ENCODE peak calls at places on chromosomes 12 and 14, in ten cellular contexts. A is HFF-Myc, O is IMR-90, K is RWPE2, P is A673, S is fibroblast of lung, U is adipocyte, H is GM23248, V is mammary epithelial cell, Q is choroid plexus epithelial cell. M is an unnamed sample.

GRCh38 chr12:16385779-16386646 is 38.6 kb downstream of the MGST1 start:
- DNase-seq in A (peak; percentile 41), O (peak; percentile 70), K (no peak), P (peak; percentile 91), S (peak; percentile 75), U (peak; percentile 29), H (peak; percentile 81), V (peak; percentile 44), Q (peak; percentile 77), M (peak; percentile 31)

GRCh38 chr14:64953310-64953654 is 10.7 kb upstream of the GPX2 start:
- DNase-seq in A (no peak), O (no peak), K (no peak), P (no peak), S (no peak), U (no peak), H (no peak), V (no peak), Q (no peak), M (no peak)

GRCh38 chr12:19833775-19834501 is 394.6 kb downstream of the AEBP2 start:
- DNase-seq in A (no peak), O (peak; percentile 8), K (no peak), P (peak; percentile 19), S (peak; percentile 76), U (peak; percentile 67), H (peak; percentile 52), V (peak; percentile 52), Q (peak; percentile 86), M (peak; percentile 60)

GRCh38 chr14:96574171-96574632 is 72.0 kb downstream of the PAPOLA start:
- DNase-seq in A (no peak), O (no peak), K (no peak), P (no peak), S (no peak), U (peak; percentile 42), H (no peak), V (no peak), Q (no peak), M (peak; percentile 32)

GRCh38 chr12:110577717-110578521 is 5.2 kb downstream of the PPTC7 start:
- DNase-seq in A (no peak), O (peak; percentile 88), K (no peak), P (peak; percentile 25), S (peak; percentile 93), U (peak; percentile 84), H (peak; percentile 94), V (peak; percentile 99), Q (peak; percentile 82), M (peak; percentile 59)

GRCh38 chr14:50775357-50775756 is 55.6 kb downstream of the NIN start:
- DNase-seq in A (peak; percentile 80), O (peak; percentile 93), K (no peak), P (peak; percentile 17), S (peak; percentile 90), U (peak; percentile 85), H (peak; percentile 93), V (peak; percentile 87), Q (peak; percentile 87), M (peak; percentile 66)

GRCh38 chr14:101074124-101075024 is 170.9 kb upstream of the RTL1 start:
- DNase-seq in A (no peak), O (no peak), K (peak; percentile 54), P (no peak), S (no peak), U (no peak), H (no peak), V (no peak), Q (no peak), M (no peak)

GRCh38 chr12:12191008-12191407 is 75.8 kb downstream of the LRP6 start:
- DNase-seq in A (no peak), O (no peak), K (no peak), P (no peak), S (peak; percentile 62), U (no peak), H (no peak), V (no peak), Q (no peak), M (no peak)

GRCh38 chr12:76040461-76040860 is 8.9 kb upstream of the PHLDA1 start:
- DNase-seq in A (no peak), O (no peak), K (no peak), P (no peak), S (no peak), U (no peak), H (no peak), V (no peak), Q (no peak), M (no peak)

GRCh38 chr14:68476212-68476964 is 316.5 kb downstream of the ZFP36L1 start:
- DNase-seq in A (no peak), O (peak; percentile 84), K (no peak), P (peak; percentile 60), S (peak; percentile 96), U (peak; percentile 73), H (peak; percentile 96), V (peak; percentile 93), Q (peak; percentile 98), M (peak; percentile 99)

GRCh38 chr14:70955543-70956480 is 48.6 kb downstream of the PCNX1 start:
- DNase-seq in A (no peak), O (peak; percentile 26), K (no peak), P (peak; percentile 60), S (no peak), U (peak; percentile 70), H (peak; percentile 64), V (no peak), Q (peak; percentile 53), M (no peak)

DNA sequence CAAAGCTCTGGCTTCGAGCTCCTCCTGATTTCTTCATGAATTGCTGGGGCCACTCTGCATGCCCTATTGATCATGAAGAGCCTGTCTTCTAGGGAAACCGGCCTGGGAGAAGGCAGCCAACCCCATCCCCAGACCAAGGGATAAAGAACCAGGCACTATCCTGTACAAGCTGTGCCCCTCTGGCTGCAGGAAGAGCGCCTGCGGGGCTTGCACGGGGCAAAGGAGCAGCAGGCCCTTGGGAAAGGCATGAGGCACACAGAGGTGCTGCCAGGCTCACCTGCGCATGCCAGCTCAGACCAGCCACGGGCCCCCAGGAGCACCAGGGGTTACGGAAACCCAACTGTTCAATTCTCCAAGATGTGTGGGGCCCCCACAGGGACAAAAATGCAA is 2.1 kb downstream of the ITPK1 start:
- DNase-seq in A (no peak), O (no peak), K (no peak), P (no peak), S (no peak), U (no peak), H (no peak), V (no peak), Q (no peak), M (no peak)
- H3K4me3 ChIP-seq in A (peak overlapping the region; percentile 68), O (no peak overlapping the region), K (peak overlapping the region; percentile 90), P (peak overlapping the region; percentile 80), S (no peak overlapping the region), U (peak overlapping the region; percentile 86), H (peak overlapping the region; percentile 84), V (peak overlapping the region; percentile 99), Q (no peak overlapping the region), M (peak overlapping the region; percentile 70)

GRCh38 chr14:94398536-94398935 is 10.1 kb upstream of the SERPINA1 start:
- DNase-seq in A (no peak), O (no peak), K (no peak), P (no peak), S (no peak), U (no peak), H (no peak), V (no peak), Q (no peak), M (no peak)
- H3K4me3 ChIP-seq in A (no peak overlapping the region), O (no peak overlapping the region), K (no peak overlapping the region), P (no peak overlapping the region), S (no peak overlapping the region), U (no peak overlapping the region), H (no peak overlapping the region), V (no peak overlapping the region), Q (no peak overlapping the region), M (no peak overlapping the region)

GRCh38 chr14:77709412-77709811 is 1.5 kb downstream of the SLIRP start:
- DNase-seq in A (no peak), O (no peak), K (no peak), P (no peak), S (no peak), U (no peak), H (no peak), V (no peak), Q (no peak), M (no peak)
- H3K4me3 ChIP-seq in A (peak overlapping the region; percentile 98), O (no peak overlapping the region), K (peak overlapping the region; percentile 59), P (peak overlapping the region; percentile 77), S (peak overlapping the region; percentile 74), U (peak overlapping the region; percentile 100), H (peak overlapping the region; percentile 92), V (peak overlapping the region; percentile 92), Q (no peak overlapping the region), M (peak overlapping the region; percentile 86)

DNA sequence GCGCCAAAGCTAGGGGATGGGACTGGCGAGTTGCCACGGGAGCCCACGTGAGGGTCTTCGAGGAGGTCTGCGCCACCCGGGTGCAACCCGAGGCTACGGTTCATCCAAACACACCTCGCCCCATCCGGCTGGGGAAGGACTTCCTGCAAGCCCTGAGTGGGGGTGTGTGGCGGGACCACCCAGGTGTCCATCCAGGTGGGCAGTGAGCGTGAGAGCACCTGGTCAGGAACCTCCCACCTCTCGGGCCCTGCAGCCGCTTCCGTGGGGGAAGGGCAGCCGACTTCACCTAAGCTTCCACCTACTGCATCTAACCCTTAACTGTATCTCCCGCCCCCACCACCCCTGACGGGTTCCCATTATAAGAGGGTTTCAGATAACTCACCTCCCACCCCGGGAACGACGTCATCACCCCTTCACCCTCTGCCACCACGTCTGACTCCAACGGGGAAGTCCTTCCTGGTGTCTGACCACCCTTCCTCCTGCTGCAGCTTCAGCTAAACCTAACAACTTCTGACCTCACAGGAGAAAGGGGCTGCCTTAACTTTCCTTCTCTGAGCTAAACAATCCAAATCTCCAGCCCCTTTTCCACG is 27.3 kb upstream of the SMUG1 start:
- DNase-seq in A (no peak), O (no peak), K (no peak), P (no peak), S (no peak), U (no peak), H (no peak), V (no peak), Q (no peak), M (no peak)
- H3K4me3 ChIP-seq in A (no peak overlapping the region), O (no peak overlapping the region), K (no peak overlapping the region), P (no peak overlapping the region), S (no peak overlapping the region), U (peak overlapping the region; percentile 73), H (no peak overlapping the region), V (no peak overlapping the region), Q (no peak overlapping the region), M (no peak overlapping the region)

DNA sequence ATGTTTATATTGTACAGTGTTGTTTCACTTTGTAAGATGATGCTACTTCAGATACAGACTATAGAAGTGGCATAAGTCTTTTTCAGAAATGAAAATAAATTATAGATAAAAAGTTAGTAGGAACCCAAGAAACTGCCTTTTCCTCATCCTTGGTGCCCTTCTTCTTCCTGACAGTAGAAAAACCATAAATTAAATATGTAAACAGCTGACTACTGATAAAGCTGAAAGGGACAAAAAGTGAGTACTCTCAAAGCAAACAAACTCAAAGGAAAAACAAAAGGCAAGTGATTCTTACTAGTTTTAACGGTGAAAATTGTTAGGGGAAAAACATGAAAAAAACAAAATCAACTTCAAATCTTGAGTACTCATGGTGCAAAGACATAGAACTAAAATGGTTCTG is 8.6 kb upstream of the C12orf50 start:
- DNase-seq in A (no peak), O (no peak), K (no peak), P (no peak), S (no peak), U (no peak), H (no peak), V (no peak), Q (no peak), M (no peak)
- H3K4me3 ChIP-seq in A (no peak overlapping the region), O (no peak overlapping the region), K (no peak overlapping the region), P (no peak overlapping the region), S (no peak overlapping the region), U (no peak overlapping the region), H (no peak overlapping the region), V (no peak overlapping the region), Q (no peak overlapping the region), M (no peak overlapping the region)

GRCh38 chr12:100573168-100573498 is 351 bp upstream of the GAS2L3 start:
- DNase-seq in A (no peak), O (no peak), K (no peak), P (no peak), S (no peak), U (no peak), H (no peak), V (no peak), Q (no peak), M (no peak)
- H3K4me3 ChIP-seq in A (peak overlapping the region; percentile 90), O (peak overlapping the region; percentile 85), K (peak overlapping the region; percentile 51), P (peak overlapping the region; percentile 85), S (peak overlapping the region; percentile 71), U (peak overlapping the region; percentile 94), H (peak overlapping the region; percentile 88), V (peak overlapping the region; percentile 74), Q (peak overlapping the region; percentile 80), M (peak overlapping the region; percentile 83)

M was measured in skeletal muscle cell.